ENCODE peak calls at places on chromosomes 13 and 19, in five cellular contexts. L is fibroblast of mammary gland, V is IMR-90, X is ovary, B is upper lobe of left lung. H is an unnamed sample.

GRCh38 chr13:109787135-109787954 is 962 bp upstream of the IRS2 start:
- DNase-seq in L (peak; percentile 49), V (peak; percentile 33), X (peak; percentile 70), B (peak; percentile 88), H (peak; percentile 49)

GRCh38 chr13:87769445-87769844 is 98.3 kb downstream of the SLITRK5 start:
- DNase-seq in L (no peak), V (no peak), X (no peak), B (no peak), H (no peak)

GRCh38 chr19:34487651-34488051 is 6.1 kb downstream of the WTIP start:
- DNase-seq in L (no peak), V (no peak), X (no peak), B (no peak), H (no peak)

GRCh38 chr19:17026706-17027427 is at the start of gene CPAMD8:
- DNase-seq in L (no peak), V (no peak), X (no peak), B (peak; percentile 84), H (no peak)

GRCh38 chr19:13718733-13719132 is 45.6 kb upstream of the MRI1 start:
- DNase-seq in L (peak; percentile 47), V (peak; percentile 66), X (no peak), B (no peak), H (peak; percentile 89)

GRCh38 chr13:26222523-26223046 is 471 bp upstream of the RNF6 start:
- DNase-seq in L (no peak), V (no peak), X (no peak), B (no peak), H (no peak)

GRCh38 chr13:107730835-107731234 is 484.5 kb downstream of the LIG4 start:
- DNase-seq in L (no peak), V (peak; percentile 67), X (no peak), B (no peak), H (peak; percentile 25)

GRCh38 chr19:43675269-43675879 is 5.4 kb upstream of the PLAUR start:
- DNase-seq in L (peak; percentile 61), V (peak; percentile 78), X (no peak), B (no peak), H (peak; percentile 30)

GRCh38 chr13:24613128-24613527 is 67.1 kb upstream of the ATP12A start:
- DNase-seq in L (no peak), V (no peak), X (no peak), B (no peak), H (no peak)

GRCh38 chr13:54636231-54636630 is 1607.6 kb downstream of the OLFM4 start:
- DNase-seq in L (no peak), V (no peak), X (no peak), B (no peak), H (no peak)

GRCh38 chr19:29714953-29715694 is at the start of gene C19orf12:
- DNase-seq in L (peak; percentile 14), V (peak; percentile 23), X (peak; percentile 79), B (peak; percentile 94), H (peak; percentile 42)

GRCh38 chr19:29098863-29099481 is 114.0 kb downstream of the UQCRFS1 start:
- DNase-seq in L (peak; percentile 94), V (peak; percentile 77), X (peak; percentile 22), B (peak; percentile 69), H (peak; percentile 95)

GRCh38 chr19:58558066-58558622 is at the start of gene UBE2M:
- DNase-seq in L (peak; percentile 37), V (no peak), X (peak; percentile 85), B (no peak), H (peak; percentile 51)

GRCh38 chr19:31054430-31054829 is 294.8 kb downstream of the TSHZ3 start:
- DNase-seq in L (peak; percentile 72), V (peak; percentile 83), X (no peak), B (no peak), H (peak; percentile 63)

GRCh38 chr19:15234525-15235130 is 2.4 kb upstream of the EPHX3 start:
- DNase-seq in L (no peak), V (peak; percentile 10), X (no peak), B (no peak), H (no peak)

GRCh38 chr13:61852116-61852515 is 436.5 kb upstream of the PCDH20 start:
- DNase-seq in L (no peak), V (no peak), X (no peak), B (no peak), H (no peak)

GRCh38 chr19:1851581-1852293 is 3.5 kb upstream of the REXO1 start:
- DNase-seq in L (no peak), V (no peak), X (no peak), B (peak; percentile 85), H (no peak)
- H3K4me3 ChIP-seq in L (no peak overlapping the region), V (no peak overlapping the region), X (no peak overlapping the region), B (no peak overlapping the region), H (no peak overlapping the region)

DNA sequence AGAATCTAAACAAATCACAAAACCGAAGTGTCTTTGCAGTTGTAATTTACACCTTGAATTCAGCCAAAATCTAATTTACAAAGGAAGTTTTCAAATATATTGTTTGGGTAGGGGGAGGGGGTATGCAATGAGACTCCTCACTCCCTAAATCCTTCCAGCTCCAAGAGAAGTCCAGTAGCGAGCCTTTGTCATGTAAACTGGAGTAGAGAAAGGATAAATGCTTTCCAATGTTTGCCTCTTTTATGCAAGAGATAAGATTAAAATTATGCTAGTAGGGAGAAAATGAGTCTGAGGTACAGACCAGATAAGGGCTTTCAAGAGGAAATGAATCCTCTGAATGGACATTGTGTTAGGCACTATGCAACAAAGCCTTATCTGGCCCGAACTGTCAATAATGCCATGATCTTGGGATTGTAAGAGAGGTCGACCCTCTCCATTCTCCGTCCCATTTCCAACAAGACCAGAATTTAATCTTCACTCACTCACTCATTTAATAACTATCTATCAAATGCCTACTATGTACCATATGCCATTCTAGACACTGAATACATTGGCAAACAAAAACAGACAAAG is 199.2 kb downstream of the LACC1 start:
- DNase-seq in L (no peak), V (no peak), X (no peak), B (no peak), H (no peak)
- H3K4me3 ChIP-seq in L (no peak overlapping the region), V (no peak overlapping the region), X (no peak overlapping the region), B (no peak overlapping the region), H (no peak overlapping the region)

DNA sequence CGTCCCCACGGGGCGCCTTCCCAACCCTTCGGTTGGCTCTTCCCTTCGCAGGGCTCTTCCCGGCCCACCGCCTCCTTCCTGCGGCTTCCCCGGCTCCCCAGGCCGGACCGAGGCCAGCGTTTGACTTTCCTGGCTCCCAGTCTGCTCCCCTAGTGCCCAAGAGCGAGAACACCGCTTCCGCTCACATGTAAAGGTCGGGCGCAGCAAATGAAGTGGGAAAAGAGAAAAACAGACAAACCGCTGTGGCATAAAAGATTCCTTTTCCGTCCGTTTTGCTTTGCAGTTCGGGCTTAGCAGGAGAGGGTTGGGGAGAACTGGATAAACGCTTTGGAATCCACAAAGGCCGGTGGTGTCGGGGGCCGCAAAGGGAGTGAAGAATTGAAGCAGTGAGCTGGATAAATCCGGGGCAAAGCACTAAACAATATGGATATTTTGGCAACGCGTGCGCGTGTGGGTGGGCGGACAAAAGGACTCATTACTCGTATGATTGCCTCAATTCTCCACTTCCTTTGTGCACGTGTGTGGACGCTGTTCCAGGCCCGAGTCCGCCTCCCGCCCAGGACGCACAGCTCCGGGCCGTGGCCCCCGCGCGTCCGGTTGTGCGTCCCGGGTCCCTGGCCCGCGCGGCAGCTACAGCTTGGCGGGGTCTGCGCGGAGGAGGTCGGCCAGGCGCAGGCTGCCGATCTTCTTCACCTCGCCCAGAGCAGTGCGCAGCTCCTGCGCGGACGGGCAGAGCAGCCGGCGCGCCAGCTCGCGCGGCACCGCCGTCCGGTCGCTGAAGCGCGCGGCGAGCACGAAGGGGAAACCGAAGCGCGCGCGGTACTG is 8.6 kb upstream of the CDX2 start:
- DNase-seq in L (peak; percentile 29), V (no peak), X (no peak), B (no peak), H (no peak)
- H3K4me3 ChIP-seq in L (no peak overlapping the region), V (no peak overlapping the region), X (peak overlapping the region; percentile 8), B (no peak overlapping the region), H (no peak overlapping the region)

GRCh38 chr13:77299587-77299986 is 27.3 kb downstream of the MYCBP2 start:
- DNase-seq in L (no peak), V (no peak), X (no peak), B (no peak), H (peak; percentile 37)

GRCh38 chr13:77300176-77301141 is 26.4 kb downstream of the MYCBP2 start:
- DNase-seq in L (peak; percentile 75), V (peak; percentile 86), X (no peak), B (no peak), H (peak; percentile 74)

DNA sequence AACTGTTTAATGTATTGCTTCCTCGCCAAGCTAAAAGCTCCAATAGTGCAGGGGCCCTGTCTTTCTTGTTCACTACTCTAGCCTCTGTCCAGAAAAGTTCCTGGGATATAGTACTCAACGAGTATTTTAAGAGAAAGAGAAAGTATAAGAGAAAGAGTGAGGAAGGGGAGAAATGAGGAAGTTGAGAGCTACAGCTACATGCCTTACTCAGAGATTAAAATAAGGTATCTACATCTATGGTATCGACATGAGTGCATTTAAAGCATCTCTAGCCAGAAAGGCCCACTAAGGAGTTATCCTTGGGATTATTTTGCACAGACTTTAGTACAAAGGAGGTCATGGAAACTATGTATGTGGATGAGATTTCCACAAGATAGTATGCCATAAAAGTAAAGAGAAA is 28.5 kb downstream of the MYCBP2 start:
- DNase-seq in L (no peak), V (no peak), X (no peak), B (no peak), H (no peak)
- H3K4me3 ChIP-seq in L (no peak overlapping the region), V (no peak overlapping the region), X (no peak overlapping the region), B (no peak overlapping the region), H (no peak overlapping the region)

DNA sequence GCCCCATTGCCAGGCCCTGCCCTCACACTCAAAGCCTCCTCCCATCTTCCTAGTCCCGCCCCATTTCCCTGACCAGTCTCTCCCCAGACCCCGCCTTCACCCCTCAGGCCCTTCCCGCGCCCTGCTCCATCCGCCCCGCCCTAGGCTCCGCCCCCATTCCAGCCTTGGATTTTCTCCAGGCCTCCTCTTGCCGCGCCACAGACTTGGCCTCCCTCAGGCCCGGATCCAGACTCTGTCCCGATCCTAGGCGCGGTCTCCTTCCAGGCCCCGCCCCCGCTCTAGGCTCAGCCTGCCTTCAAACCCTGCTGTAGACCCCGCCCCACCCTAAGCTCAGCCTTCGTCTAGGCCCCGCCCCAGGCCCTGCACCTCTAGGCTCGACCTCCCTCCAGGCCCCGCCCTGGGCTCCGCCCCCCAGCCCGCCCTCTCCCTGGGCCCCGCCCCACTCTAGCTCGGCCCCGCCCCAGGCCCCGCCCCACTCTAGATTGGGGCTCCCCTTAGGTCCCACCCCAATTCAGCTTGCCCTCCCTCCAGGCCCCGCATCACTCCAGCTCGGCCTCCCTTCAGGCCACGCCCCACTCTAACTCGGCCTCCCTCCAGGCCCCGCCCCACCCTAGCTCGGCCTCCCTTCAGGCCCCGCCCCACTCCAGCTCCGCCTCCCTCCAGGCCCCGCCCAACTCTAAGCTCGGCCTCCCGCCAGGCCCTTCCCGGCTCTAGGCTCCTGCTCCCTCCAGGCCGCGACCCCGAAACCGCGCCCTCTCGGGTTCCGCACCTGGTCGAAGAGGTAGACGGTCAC is 18.5 kb downstream of the LMTK3 start:
- DNase-seq in L (peak; percentile 96), V (peak; percentile 94), X (peak; percentile 98), B (peak; percentile 98), H (peak; percentile 97)
- H3K4me3 ChIP-seq in L (peak overlapping the region; percentile 52), V (peak overlapping the region; percentile 87), X (peak overlapping the region; percentile 39), B (no peak overlapping the region), H (peak overlapping the region; percentile 74)